ENCODE peak calls at places on chromosomes 4 and X, in eight cellular contexts. H is GM23248, V is ELR, C is astrocyte of the spinal cord, L is A673, F is GM19239, U is progenitor cell of endocrine pancreas, G is astrocyte of the cerebellum. R is an unnamed sample.

GRCh38 chr4:144948421-144948820 is 149.6 kb downstream of the ANAPC10 start:
- DNase-seq in H (no peak), V (no peak), C (no peak), L (no peak), F (no peak), U (no peak), G (no peak), R (no peak)

GRCh38 chrX:43840265-43840664 is 42.0 kb downstream of the MAOB start:
- DNase-seq in H (no peak), V (no peak), C (no peak), L (no peak), F (no peak), U (no peak), G (no peak), R (no peak)

GRCh38 chr4:7894098-7894676 is 45.5 kb downstream of the AFAP1 start:
- DNase-seq in H (no peak), V (no peak), C (no peak), L (no peak), F (no peak), U (no peak), G (no peak), R (no peak)

GRCh38 chr4:76905521-76905920 is 7.6 kb upstream of the SOWAHB start:
- DNase-seq in H (peak; percentile 47), V (peak; percentile 14), C (peak; percentile 65), L (no peak), F (no peak), U (no peak), G (peak; percentile 15), R (no peak)

GRCh38 chrX:71367396-71367795 is 1.2 kb downstream of the TAF1 start:
- DNase-seq in H (peak; percentile 20), V (peak; percentile 10), C (no peak), L (no peak), F (no peak), U (no peak), G (no peak), R (no peak)

GRCh38 chr4:86452323-86452995 is 92.6 kb upstream of the MAPK10 start:
- DNase-seq in H (no peak), V (no peak), C (peak; percentile 43), L (no peak), F (no peak), U (no peak), G (no peak), R (no peak)

GRCh38 chr4:139762715-139763114 is 97.1 kb downstream of the MGST2 start:
- DNase-seq in H (no peak), V (no peak), C (no peak), L (no peak), F (no peak), U (no peak), G (no peak), R (no peak)

GRCh38 chr4:163603246-163603645 is 108.8 kb downstream of the TMA16 start:
- DNase-seq in H (no peak), V (peak; percentile 8), C (no peak), L (no peak), F (no peak), U (no peak), G (no peak), R (no peak)

GRCh38 chrX:73758253-73758652 is 195.3 kb downstream of the CHIC1 start:
- DNase-seq in H (no peak), V (peak; percentile 51), C (no peak), L (no peak), F (no peak), U (no peak), G (no peak), R (no peak)

GRCh38 chr4:123955167-123955824 is 558.7 kb downstream of the SPRY1 start:
- DNase-seq in H (no peak), V (no peak), C (no peak), L (no peak), F (no peak), U (no peak), G (no peak), R (no peak)

GRCh38 chr4:153113061-153113837 is 91.0 kb upstream of the TRIM2 start:
- DNase-seq in H (peak; percentile 59), V (peak; percentile 15), C (peak; percentile 93), L (no peak), F (no peak), U (no peak), G (peak; percentile 97), R (no peak)

GRCh38 chr4:8468746-8469535 is 28.4 kb downstream of the TRMT44 start:
- DNase-seq in H (peak; percentile 79), V (peak; percentile 61), C (peak; percentile 66), L (peak; percentile 70), F (peak; percentile 81), U (peak; percentile 68), G (no peak), R (peak; percentile 64)

GRCh38 chr4:74094227-74094626 is 4.8 kb downstream of the CXCL2 start:
- DNase-seq in H (no peak), V (no peak), C (no peak), L (no peak), F (no peak), U (no peak), G (no peak), R (no peak)

GRCh38 chr4:54539500-54540029 is 118.2 kb upstream of the KIT start:
- DNase-seq in H (peak; percentile 78), V (peak; percentile 66), C (peak; percentile 37), L (peak; percentile 3), F (no peak), U (peak; percentile 47), G (no peak), R (peak; percentile 10)

GRCh38 chrX:12013220-12013619 is 125.1 kb upstream of the FRMPD4 start:
- DNase-seq in H (peak; percentile 26), V (peak; percentile 78), C (peak; percentile 66), L (no peak), F (no peak), U (no peak), G (peak; percentile 49), R (no peak)

GRCh38 chrX:3252744-3253143 is 93.7 kb downstream of the MXRA5 start:
- DNase-seq in H (peak; percentile 59), V (no peak), C (no peak), L (no peak), F (no peak), U (no peak), G (no peak), R (no peak)

GRCh38 chr4:182367153-182367552 is 124.0 kb downstream of the TENM3 start:
- DNase-seq in H (no peak), V (no peak), C (no peak), L (peak; percentile 25), F (no peak), U (no peak), G (no peak), R (peak; percentile 100)

GRCh38 chrX:115226929-115227328 is 7.0 kb downstream of the LRCH2 start:
- DNase-seq in H (peak; percentile 23), V (peak; percentile 50), C (peak; percentile 12), L (peak; percentile 11), F (no peak), U (no peak), G (no peak), R (peak; percentile 69)

GRCh38 chr4:169133932-169134331 is 123.9 kb upstream of the CBR4 start:
- DNase-seq in H (no peak), V (no peak), C (no peak), L (no peak), F (no peak), U (no peak), G (no peak), R (peak; percentile 95)